ENCODE peak calls at places on chromosomes 3 and 15, in four cellular contexts. H, F, D and B are unnamed samples.

GRCh38 chr3:86984271-86984670 is 6.7 kb downstream of the VGLL3 start:
- DNase-seq in H (no peak), F (no peak), D (peak; percentile 55), B (no peak)

GRCh38 chr15:24748812-24749439 is 73.4 kb downstream of the NPAP1 start:
- DNase-seq in H (no peak), F (no peak), D (no peak), B (no peak)

GRCh38 chr15:96699871-96700401 is 369.4 kb downstream of the NR2F2 start:
- DNase-seq in H (no peak), F (no peak), D (no peak), B (no peak)

GRCh38 chr3:166029507-166029906 is 192.3 kb upstream of the BCHE start:
- DNase-seq in H (no peak), F (no peak), D (no peak), B (no peak)

GRCh38 chr15:49817100-49817499 is 196.3 kb downstream of the DTWD1 start:
- DNase-seq in H (no peak), F (no peak), D (no peak), B (no peak)

GRCh38 chr15:58462547-58462946 is 30.8 kb downstream of the LIPC start:
- DNase-seq in H (peak; percentile 66), F (no peak), D (no peak), B (no peak)

GRCh38 chr15:82021992-82022391 is 23.8 kb downstream of the MEX3B start:
- DNase-seq in H (no peak), F (no peak), D (no peak), B (no peak)

GRCh38 chr3:126448141-126448892 is 27.4 kb downstream of the ZXDC start:
- DNase-seq in H (no peak), F (no peak), D (no peak), B (no peak)

GRCh38 chr3:44120721-44121582 is 120.7 kb upstream of the TOPAZ1 start:
- DNase-seq in H (no peak), F (no peak), D (no peak), B (no peak)

GRCh38 chr3:56878046-56878445 is 76.3 kb upstream of the ARHGEF3 start:
- DNase-seq in H (no peak), F (peak; percentile 11), D (peak; percentile 5), B (no peak)

GRCh38 chr3:32045091-32045964 is 61.1 kb upstream of the GPD1L start:
- DNase-seq in H (peak; percentile 46), F (no peak), D (peak; percentile 15), B (no peak)

GRCh38 chr15:73196113-73196512 is 143.8 kb downstream of the NEO1 start:
- DNase-seq in H (no peak), F (no peak), D (no peak), B (no peak)

GRCh38 chr3:36546196-36546595 is 165.9 kb downstream of the STAC start:
- DNase-seq in H (no peak), F (no peak), D (no peak), B (no peak)

GRCh38 chr15:80643296-80643965 is 51.7 kb upstream of the ABHD17C start:
- DNase-seq in H (no peak), F (no peak), D (peak; percentile 16), B (no peak)

GRCh38 chr15:72784233-72784876 is 797 bp upstream of the ADPGK start:
- DNase-seq in H (no peak), F (no peak), D (peak; percentile 78), B (no peak)

GRCh38 chr3:187567026-187567425 is 103.2 kb downstream of the SST start:
- DNase-seq in H (no peak), F (no peak), D (no peak), B (no peak)

GRCh38 chr15:33022629-33023028 is 171.9 kb downstream of the FMN1 start:
- DNase-seq in H (peak; percentile 41), F (no peak), D (peak; percentile 62), B (no peak)

GRCh38 chr3:47004369-47005211 is 25.1 kb downstream of the NBEAL2 start:
- DNase-seq in H (no peak), F (peak; percentile 60), D (no peak), B (no peak)

GRCh38 chr3:196064006-196064405 is 17.9 kb downstream of the TFRC start:
- DNase-seq in H (no peak), F (no peak), D (no peak), B (no peak)

GRCh38 chr15:72237286-72238224 is 6.6 kb upstream of the PKM start:
- DNase-seq in H (peak; percentile 51), F (peak; percentile 87), D (peak; percentile 97), B (no peak)

GRCh38 chr15:47750030-47750739 is 32.9 kb downstream of the SEMA6D start:
- DNase-seq in H (no peak), F (no peak), D (peak; percentile 85), B (no peak)

GRCh38 chr3:55556622-55557531 is 69.8 kb upstream of the WNT5A start:
- DNase-seq in H (no peak), F (no peak), D (peak; percentile 30), B (no peak)

GRCh38 chr15:70098461-70099166 is 897 bp upstream of the TLE3 start:
- DNase-seq in H (peak; percentile 67), F (peak; percentile 88), D (no peak), B (peak; percentile 78)

GRCh38 chr15:91369823-91370222 is 269.8 kb downstream of the SV2B start:
- DNase-seq in H (no peak), F (no peak), D (no peak), B (no peak)

GRCh38 chr15:67832031-67832551 is 6.8 kb downstream of the SKOR1 start:
- DNase-seq in H (no peak), F (no peak), D (peak; percentile 46), B (no peak)

GRCh38 chr3:154122096-154122911 is 1.1 kb downstream of the ARHGEF26 start:
- DNase-seq in H (no peak), F (no peak), D (no peak), B (no peak)

DNA sequence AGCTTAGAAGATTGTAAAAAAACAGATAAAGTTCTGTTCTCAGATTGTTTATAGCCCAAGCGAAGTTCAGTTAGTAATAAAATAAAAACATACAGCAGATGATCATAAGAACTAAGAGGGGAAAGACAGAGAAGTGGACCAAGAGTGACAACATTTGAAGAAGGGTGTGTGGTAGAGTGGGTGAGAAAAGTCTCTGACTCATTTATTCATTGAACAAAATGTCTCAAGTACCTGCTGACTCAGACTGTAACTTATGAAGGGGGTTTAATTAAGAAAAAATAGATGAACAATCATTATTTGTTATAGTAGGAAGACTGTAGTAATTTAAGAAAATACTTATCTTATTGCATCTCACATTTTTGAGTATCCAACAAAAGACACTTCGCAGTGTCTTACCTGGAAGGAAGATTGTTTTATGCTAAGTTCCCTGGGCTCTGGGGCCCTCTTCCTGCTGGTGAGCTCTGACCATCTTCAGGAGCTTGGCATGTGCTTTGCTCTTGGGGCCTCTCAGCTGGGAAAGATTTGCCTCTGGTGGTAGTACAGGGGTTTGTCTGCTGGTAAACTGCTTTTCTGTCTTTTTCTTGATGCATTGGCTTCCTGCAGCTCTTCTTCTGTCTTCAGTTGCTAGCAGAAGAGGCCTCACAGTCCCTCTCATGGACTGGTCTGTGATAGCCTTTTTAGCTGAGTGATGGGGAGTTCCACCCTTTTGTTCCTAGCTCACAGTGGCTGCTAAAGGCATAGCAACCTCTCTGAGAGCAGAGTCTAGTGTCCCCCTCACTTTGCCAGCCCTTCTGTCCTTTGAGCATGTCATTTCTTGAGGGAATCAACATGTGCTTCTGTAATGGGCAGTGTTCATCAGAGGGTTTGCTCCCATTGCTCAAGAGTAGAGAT is 44.1 kb downstream of the GAP43 start:
- DNase-seq in H (no peak), F (no peak), D (no peak), B (no peak)
- TF ChIP-seq CTCF in H (no peak), F (no peak), D (no peak), B (peak; percentile 19)

GRCh38 chr3:109071349-109072142 is 46.4 kb downstream of the MORC1 start:
- DNase-seq in H (no peak), F (no peak), D (no peak), B (no peak)
- TF ChIP-seq CTCF in H (no peak), F (no peak), D (no peak), B (no peak)

GRCh38 chr15:83446904-83447708 is at the start of gene SH3GL3:
- DNase-seq in H (peak; percentile 49), F (peak; percentile 81), D (peak; percentile 67), B (peak; percentile 87)
- TF ChIP-seq CTCF in H (no peak), F (no peak), D (peak; percentile 63), B (peak; percentile 57)

GRCh38 chr3:186489507-186489906 is 54.7 kb downstream of the CRYGS start:
- DNase-seq in H (no peak), F (no peak), D (no peak), B (no peak)

GRCh38 chr3:186487037-186487436 is 57.1 kb downstream of the CRYGS start:
- DNase-seq in H (no peak), F (no peak), D (no peak), B (no peak)

GRCh38 chr3:186492594-186492993 is 51.6 kb downstream of the CRYGS start:
- DNase-seq in H (no peak), F (peak; percentile 75), D (no peak), B (no peak)

GRCh38 chr3:186483611-186484340 is 60.4 kb downstream of the CRYGS start:
- DNase-seq in H (no peak), F (no peak), D (peak; percentile 31), B (no peak)

GRCh38 chr3:186487819-186488218 is 56.4 kb downstream of the CRYGS start:
- DNase-seq in H (no peak), F (no peak), D (no peak), B (no peak)
- TF ChIP-seq CTCF in H (no peak), F (no peak), D (no peak), B (no peak)

DNA sequence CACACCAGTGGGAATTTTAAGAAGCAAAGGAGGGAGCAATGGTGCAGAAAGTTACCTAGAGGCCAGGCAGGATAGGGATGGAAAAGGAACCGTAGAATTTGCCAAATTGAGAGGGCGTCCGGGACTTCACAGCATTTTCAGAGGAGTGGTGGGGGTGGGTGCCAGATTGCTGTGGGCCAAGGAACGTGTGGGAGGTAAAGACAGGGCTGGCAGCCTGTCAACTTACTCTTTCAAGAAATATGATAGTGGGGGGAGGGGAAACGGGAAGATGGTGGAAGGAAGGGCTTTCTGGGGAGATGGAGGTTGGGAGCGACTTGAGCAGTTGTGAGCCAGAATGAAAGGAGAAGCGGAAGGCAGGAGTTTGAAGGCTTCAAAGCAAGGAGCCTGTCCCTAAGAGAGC is 1.4 kb upstream of the SLC6A11 start:
- DNase-seq in H (no peak), F (no peak), D (no peak), B (no peak)
- TF ChIP-seq CTCF in H (no peak), F (no peak), D (no peak), B (no peak)

GRCh38 chr15:60507596-60508424 is 28.9 kb upstream of the ICE2 start:
- DNase-seq in H (peak; percentile 33), F (no peak), D (peak; percentile 70), B (no peak)
- TF ChIP-seq CTCF in H (peak; percentile 86), F (peak; percentile 85), D (peak; percentile 96), B (peak; percentile 94)

GRCh38 chr15:57017024-57017423 is 98.6 kb downstream of the TCF12 start:
- DNase-seq in H (no peak), F (no peak), D (no peak), B (no peak)
- TF ChIP-seq CTCF in H (no peak), F (no peak), D (peak; percentile 58), B (peak; percentile 32)

GRCh38 chr3:155491696-155492095 is 198.2 kb upstream of the STRIT1 start:
- DNase-seq in H (no peak), F (no peak), D (no peak), B (no peak)
- TF ChIP-seq CTCF in H (no peak), F (no peak), D (peak; percentile 55), B (peak; percentile 44)